ENCODE peak calls at places on chromosomes 11 and 22, in eight cellular contexts. G is mesenchymal stem cell, K is prostate gland, F is GM12864, Z is GM06990, U is cardiac muscle cell, S is transverse colon, R is coronary artery. W is an unnamed sample.

GRCh38 chr11:111729441-111729840 is 36.7 kb downstream of the PPP2R1B start:
- DNase-seq in G (no peak), U (no peak), Z (no peak), K (no peak), S (no peak), R (no peak), F (no peak), W (no peak)

GRCh38 chr11:122441702-122442092 is 213.8 kb upstream of the UBASH3B start:
- DNase-seq in Z (no peak), F (no peak), K (no peak), S (no peak), R (no peak), G (no peak), U (peak), W (peak)

GRCh38 chr11:117662255-117662654 is 134.8 kb downstream of the DSCAML1 start:
- DNase-seq in R (no peak), S (no peak), Z (no peak), U (no peak), K (no peak), G (no peak), F (no peak), W (no peak)

GRCh38 chr11:59556115-59556882 is 45.0 kb downstream of the OR4D9 start:
- DNase-seq in Z (peak), G (peak), S (no peak), F (peak), U (peak), R (peak), K (no peak), W (peak)

GRCh38 chr11:27239305-27239942 is 123.6 kb downstream of the CCDC34 start:
- DNase-seq in Z (no peak), S (no peak), R (no peak), F (no peak), K (no peak), G (no peak), U (no peak), W (peak)

GRCh38 chr11:3169235-3169951 is 4.3 kb upstream of the OSBPL5 start:
- DNase-seq in G (peak), F (no peak), U (peak), K (no peak), R (no peak), S (peak), Z (no peak), W (peak)

GRCh38 chr11:86660011-86660595 is 12.3 kb downstream of the ME3 start:
- DNase-seq in U (peak), Z (no peak), R (no peak), G (peak), K (no peak), S (no peak), F (no peak), W (peak)

GRCh38 chr11:14270690-14271542 is 88.1 kb downstream of the RRAS2 start:
- DNase-seq in R (no peak), F (peak), Z (no peak), G (no peak), U (no peak), S (no peak), K (no peak), W (no peak)

GRCh38 chr11:105229257-105229656 is 89.7 kb upstream of the CARD18 start:
- DNase-seq in Z (no peak), F (no peak), S (no peak), K (no peak), R (no peak), G (no peak), U (peak), W (peak)

GRCh38 chr22:29717789-29718188 is 2.0 kb upstream of the CABP7 start:
- DNase-seq in F (no peak), S (no peak), K (no peak), U (no peak), Z (no peak), R (no peak), G (no peak), W (no peak)

GRCh38 chr22:47854680-47855079 is 1092.2 kb downstream of the TBC1D22A start:
- DNase-seq in S (no peak), Z (no peak), U (no peak), G (no peak), F (no peak), R (peak), K (no peak), W (no peak)

GRCh38 chr11:113504586-113504985 is 29.4 kb upstream of the DRD2 start:
- DNase-seq in S (no peak), Z (no peak), U (peak), G (no peak), F (no peak), K (no peak), R (no peak), W (peak)

GRCh38 chr11:70202898-70203748 is at the start of gene FADD:
- DNase-seq in F (peak), K (peak), S (peak), Z (peak), R (peak), U (peak), G (peak), W (peak)

GRCh38 chr22:38304526-38304925 is 12.7 kb downstream of the CSNK1E start:
- DNase-seq in G (peak), R (no peak), K (no peak), F (no peak), Z (no peak), S (no peak), U (peak), W (peak)

GRCh38 chr11:116691779-116692178 is 81.0 kb downstream of the BUD13 start:
- DNase-seq in F (no peak), U (peak), K (peak), R (no peak), G (peak), Z (peak), S (peak), W (peak)

GRCh38 chr11:127651888-127652221 is 651.3 kb upstream of the KIRREL3 start:
- DNase-seq in Z (no peak), R (no peak), K (no peak), S (no peak), F (no peak), U (no peak), G (peak), W (no peak)

GRCh38 chr11:30860970-30861369 is 274.8 kb upstream of the MPPED2 start:
- DNase-seq in U (no peak), Z (no peak), R (no peak), G (no peak), S (no peak), F (no peak), K (no peak), W (no peak)

GRCh38 chr11:62880231-62880802 is 379 bp upstream of the SLC3A2 start:
- DNase-seq in Z (no peak), S (no peak), U (peak), R (peak), G (peak), F (no peak), K (peak), W (peak)

GRCh38 chr11:70501026-70501901 is 102.9 kb downstream of the CTTN start:
- DNase-seq in F (no peak), Z (no peak), U (no peak), K (no peak), S (no peak), G (no peak), R (no peak), W (peak)

GRCh38 chr11:46112961-46113617 is 8.2 kb downstream of the PHF21A start:
- DNase-seq in Z (peak), R (no peak), F (peak), G (peak), U (peak), K (peak), S (no peak), W (peak)

GRCh38 chr11:2911088-2912037 is 17.9 kb downstream of the PHLDA2 start:
- DNase-seq in R (no peak), F (no peak), Z (no peak), U (no peak), K (no peak), G (no peak), S (no peak), W (no peak)

GRCh38 chr11:35617316-35617686 is 959 bp upstream of the FJX1 start:
- DNase-seq in G (no peak), Z (no peak), F (no peak), U (no peak), K (no peak), R (no peak), S (no peak), W (no peak)

GRCh38 chr11:12963051-12963450 is 46.1 kb upstream of the RASSF10 start:
- DNase-seq in K (no peak), S (no peak), R (no peak), U (no peak), F (no peak), Z (no peak), G (no peak), W (no peak)
- H3K4me3 ChIP-seq in K (no peak), S (no peak), R (no peak), U (no peak), F (no peak), Z (no peak), G (no peak), W (no peak)

GRCh38 chr11:44949160-44950035 is 1.3 kb downstream of the TP53I11 start:
- DNase-seq in U (peak), R (no peak), S (peak), Z (no peak), K (peak), G (peak), F (no peak), W (peak)
- H3K4me3 ChIP-seq in U (peak), R (peak), S (peak), Z (no peak), K (peak), G (peak), F (no peak), W (peak)

DNA sequence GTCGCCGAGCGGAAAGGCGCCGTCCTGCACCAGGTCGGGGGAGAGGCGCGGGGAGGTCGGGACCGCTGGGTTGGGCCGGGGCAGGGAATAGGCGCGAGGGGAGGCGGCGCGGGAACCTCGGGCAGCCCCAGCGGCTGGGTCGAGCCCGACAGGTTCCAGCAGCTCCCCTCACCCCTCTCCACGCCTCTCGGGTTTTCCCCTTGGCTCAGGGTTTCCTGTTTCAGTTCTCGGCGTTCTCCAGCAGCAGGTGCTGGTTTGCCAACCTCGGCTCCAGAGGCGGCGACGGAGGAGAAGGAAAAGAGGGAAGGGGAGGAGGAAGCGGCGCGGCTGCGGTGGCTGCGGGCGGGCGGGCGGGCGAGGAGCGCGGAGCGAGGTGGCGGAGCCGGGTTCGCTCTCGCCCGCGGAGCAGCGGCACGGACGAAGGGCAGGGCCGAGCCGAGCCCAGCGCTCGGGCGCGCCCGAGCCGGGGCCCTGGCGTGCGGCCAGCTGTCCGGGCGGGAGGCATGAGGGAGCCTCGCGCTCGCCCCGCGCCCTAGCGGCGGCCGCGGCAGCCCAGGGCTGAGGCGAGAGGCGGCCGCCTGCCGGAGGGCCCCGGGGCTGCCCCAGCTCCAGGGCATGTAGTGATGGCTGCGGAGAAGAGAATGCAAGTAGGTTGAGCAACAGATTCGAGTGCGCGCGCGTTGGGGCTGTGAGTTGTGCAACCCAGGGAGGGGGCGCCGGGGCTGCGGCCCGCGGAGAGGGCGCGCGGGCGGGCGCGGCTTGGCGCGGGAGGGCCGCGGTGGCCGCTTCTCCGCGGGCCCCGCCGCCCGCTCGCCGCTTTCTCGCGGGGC is at the start of gene ZC3H12C:
- DNase-seq in Z (peak), G (peak), S (peak), F (peak), K (peak), U (peak), R (peak), W (peak)
- H3K4me3 ChIP-seq in Z (peak), G (peak), S (peak), F (peak), K (peak), U (peak), R (peak), W (peak)

DNA sequence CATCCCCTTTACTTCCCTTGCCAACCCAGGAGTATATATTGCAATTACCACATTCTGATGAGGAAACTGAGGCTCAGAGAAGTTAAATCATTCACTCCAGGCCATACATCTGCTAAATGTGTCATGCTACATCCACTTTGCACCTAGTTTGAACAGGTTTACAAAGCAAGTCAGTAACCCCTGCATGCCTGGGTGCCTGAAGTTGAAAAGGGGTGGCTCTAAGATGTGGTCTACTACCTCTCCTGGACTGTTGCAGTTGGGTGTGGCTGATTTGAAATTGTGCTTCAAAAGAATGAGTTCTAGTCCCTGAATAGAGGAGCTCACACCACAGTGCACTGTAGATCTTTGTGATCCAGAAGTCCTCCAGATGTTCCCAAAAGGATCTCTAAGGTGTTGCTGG is 23.7 kb downstream of the FLI1 start:
- DNase-seq in Z (no peak), S (no peak), F (no peak), R (no peak), U (no peak), G (no peak), K (no peak), W (no peak)
- H3K4me3 ChIP-seq in Z (no peak), S (no peak), F (no peak), R (no peak), U (no peak), G (no peak), K (no peak), W (no peak)

W was measured in cardiac fibroblast.